ENCODE peak calls at places on chromosomes 13 and 19, in ten cellular contexts. One of them, this sample, is unnamed.
A peak's percentile ranks its signal among the peaks of the same experiment; 100 is the strongest.

GRCh38 chr19:17195106-17195505 is 20.1 kb upstream of the USE1 start:
- DNase-seq in naive B cell: no peak
- DNase-seq in LNCaP clone FGC: no peak
- DNase-seq in EL: no peak
- DNase-seq in cardiac fibroblast: no peak
- DNase-seq in GM03348: no peak
- DNase-seq in fibroblast of mammary gland: no peak
- DNase-seq in substantia nigra: no peak
- DNase-seq in cardiac muscle cell: no peak
- DNase-seq in activated CD4-positive, alpha-beta T cell treated with anti-CD3 and anti-CD28 coated beads, Interleukin-2, amount 10 ng/mL, durations not matched to agents 7 days and 5 days: no peak
- DNase-seq in this sample: no peak

GRCh38 chr19:1616875-1617274 is 11.6 kb upstream of the UQCR11 start:
- DNase-seq in naive B cell: no peak
- DNase-seq in LNCaP clone FGC: no peak
- DNase-seq in EL: no peak
- DNase-seq in cardiac fibroblast: no peak
- DNase-seq in GM03348: no peak
- DNase-seq in fibroblast of mammary gland: no peak
- DNase-seq in substantia nigra: no peak
- DNase-seq in cardiac muscle cell: no peak
- DNase-seq in activated CD4-positive, alpha-beta T cell treated with anti-CD3 and anti-CD28 coated beads, Interleukin-2, amount 10 ng/mL, durations not matched to agents 7 days and 5 days: no peak
- DNase-seq in this sample: no peak

GRCh38 chr19:31436121-31436776 is 87.0 kb upstream of the TSHZ3 start:
- DNase-seq in naive B cell: no peak
- DNase-seq in LNCaP clone FGC: no peak
- DNase-seq in EL: peak; percentile 13
- DNase-seq in cardiac fibroblast: peak; percentile 78
- DNase-seq in GM03348: peak; percentile 72
- DNase-seq in fibroblast of mammary gland: peak; percentile 38
- DNase-seq in substantia nigra: no peak
- DNase-seq in cardiac muscle cell: no peak
- DNase-seq in activated CD4-positive, alpha-beta T cell treated with anti-CD3 and anti-CD28 coated beads, Interleukin-2, amount 10 ng/mL, durations not matched to agents 7 days and 5 days: no peak
- DNase-seq in this sample: no peak

GRCh38 chr13:96652506-96652905 is 341.8 kb downstream of the OXGR1 start:
- DNase-seq in naive B cell: no peak
- DNase-seq in LNCaP clone FGC: no peak
- DNase-seq in EL: no peak
- DNase-seq in cardiac fibroblast: peak; percentile 82
- DNase-seq in GM03348: no peak
- DNase-seq in fibroblast of mammary gland: peak; percentile 67
- DNase-seq in substantia nigra: no peak
- DNase-seq in cardiac muscle cell: no peak
- DNase-seq in activated CD4-positive, alpha-beta T cell treated with anti-CD3 and anti-CD28 coated beads, Interleukin-2, amount 10 ng/mL, durations not matched to agents 7 days and 5 days: no peak
- DNase-seq in this sample: no peak

GRCh38 chr19:362154-362553 is 17.6 kb upstream of the MIER2 start:
- DNase-seq in naive B cell: no peak
- DNase-seq in LNCaP clone FGC: no peak
- DNase-seq in EL: no peak
- DNase-seq in cardiac fibroblast: no peak
- DNase-seq in GM03348: no peak
- DNase-seq in fibroblast of mammary gland: no peak
- DNase-seq in substantia nigra: no peak
- DNase-seq in cardiac muscle cell: no peak
- DNase-seq in activated CD4-positive, alpha-beta T cell treated with anti-CD3 and anti-CD28 coated beads, Interleukin-2, amount 10 ng/mL, durations not matched to agents 7 days and 5 days: no peak
- DNase-seq in this sample: no peak

GRCh38 chr13:107376393-107377085 is 808.6 kb upstream of the ARGLU1 start:
- DNase-seq in naive B cell: no peak
- DNase-seq in LNCaP clone FGC: no peak
- DNase-seq in EL: no peak
- DNase-seq in cardiac fibroblast: no peak
- DNase-seq in GM03348: no peak
- DNase-seq in fibroblast of mammary gland: no peak
- DNase-seq in substantia nigra: peak; percentile 2
- DNase-seq in cardiac muscle cell: no peak
- DNase-seq in activated CD4-positive, alpha-beta T cell treated with anti-CD3 and anti-CD28 coated beads, Interleukin-2, amount 10 ng/mL, durations not matched to agents 7 days and 5 days: no peak
- DNase-seq in this sample: no peak

GRCh38 chr13:107827840-107828549 is 387.3 kb downstream of the LIG4 start:
- DNase-seq in naive B cell: no peak
- DNase-seq in LNCaP clone FGC: no peak
- DNase-seq in EL: no peak
- DNase-seq in cardiac fibroblast: no peak
- DNase-seq in GM03348: no peak
- DNase-seq in fibroblast of mammary gland: no peak
- DNase-seq in substantia nigra: no peak
- DNase-seq in cardiac muscle cell: no peak
- DNase-seq in activated CD4-positive, alpha-beta T cell treated with anti-CD3 and anti-CD28 coated beads, Interleukin-2, amount 10 ng/mL, durations not matched to agents 7 days and 5 days: no peak
- DNase-seq in this sample: no peak

GRCh38 chr19:49983645-49984229 is 22.8 kb upstream of the SIGLEC11 start:
- DNase-seq in naive B cell: peak; percentile 55
- DNase-seq in LNCaP clone FGC: no peak
- DNase-seq in EL: peak; percentile 44
- DNase-seq in cardiac fibroblast: peak; percentile 48
- DNase-seq in GM03348: peak; percentile 73
- DNase-seq in fibroblast of mammary gland: peak; percentile 57
- DNase-seq in substantia nigra: peak; percentile 41
- DNase-seq in cardiac muscle cell: peak; percentile 73
- DNase-seq in activated CD4-positive, alpha-beta T cell treated with anti-CD3 and anti-CD28 coated beads, Interleukin-2, amount 10 ng/mL, durations not matched to agents 7 days and 5 days: peak; percentile 83
- DNase-seq in this sample: peak; percentile 58

GRCh38 chr19:13902993-13903555 is 2.8 kb downstream of the BRME1 start:
- DNase-seq in naive B cell: no peak
- DNase-seq in LNCaP clone FGC: no peak
- DNase-seq in EL: peak; percentile 12
- DNase-seq in cardiac fibroblast: peak; percentile 30
- DNase-seq in GM03348: no peak
- DNase-seq in fibroblast of mammary gland: peak; percentile 15
- DNase-seq in substantia nigra: no peak
- DNase-seq in cardiac muscle cell: no peak
- DNase-seq in activated CD4-positive, alpha-beta T cell treated with anti-CD3 and anti-CD28 coated beads, Interleukin-2, amount 10 ng/mL, durations not matched to agents 7 days and 5 days: no peak
- DNase-seq in this sample: no peak

GRCh38 chr19:18951721-18952281 is 10.8 kb upstream of the HOMER3 start:
- DNase-seq in naive B cell: no peak
- DNase-seq in LNCaP clone FGC: no peak
- DNase-seq in EL: peak; percentile 96
- DNase-seq in cardiac fibroblast: peak; percentile 81
- DNase-seq in GM03348: peak; percentile 32
- DNase-seq in fibroblast of mammary gland: peak; percentile 62
- DNase-seq in substantia nigra: no peak
- DNase-seq in cardiac muscle cell: no peak
- DNase-seq in activated CD4-positive, alpha-beta T cell treated with anti-CD3 and anti-CD28 coated beads, Interleukin-2, amount 10 ng/mL, durations not matched to agents 7 days and 5 days: no peak
- DNase-seq in this sample: no peak

GRCh38 chr13:99657848-99658265 is 156.6 kb downstream of the TM9SF2 start:
- DNase-seq in naive B cell: peak; percentile 13
- DNase-seq in LNCaP clone FGC: no peak
- DNase-seq in EL: no peak
- DNase-seq in cardiac fibroblast: peak; percentile 27
- DNase-seq in GM03348: peak; percentile 52
- DNase-seq in fibroblast of mammary gland: peak; percentile 29
- DNase-seq in substantia nigra: no peak
- DNase-seq in cardiac muscle cell: peak; percentile 32
- DNase-seq in activated CD4-positive, alpha-beta T cell treated with anti-CD3 and anti-CD28 coated beads, Interleukin-2, amount 10 ng/mL, durations not matched to agents 7 days and 5 days: no peak
- DNase-seq in this sample: no peak

GRCh38 chr13:113959198-113959597 is 14.7 kb downstream of the C13orf46 start:
- DNase-seq in naive B cell: no peak
- DNase-seq in LNCaP clone FGC: no peak
- DNase-seq in EL: no peak
- DNase-seq in cardiac fibroblast: peak; percentile 48
- DNase-seq in GM03348: no peak
- DNase-seq in fibroblast of mammary gland: peak; percentile 23
- DNase-seq in substantia nigra: no peak
- DNase-seq in cardiac muscle cell: no peak
- DNase-seq in activated CD4-positive, alpha-beta T cell treated with anti-CD3 and anti-CD28 coated beads, Interleukin-2, amount 10 ng/mL, durations not matched to agents 7 days and 5 days: no peak
- DNase-seq in this sample: no peak

GRCh38 chr13:99977912-99978780 is 3.4 kb upstream of the ZIC2 start:
- DNase-seq in naive B cell: no peak
- DNase-seq in LNCaP clone FGC: no peak
- DNase-seq in EL: no peak
- DNase-seq in cardiac fibroblast: no peak
- DNase-seq in GM03348: no peak
- DNase-seq in fibroblast of mammary gland: no peak
- DNase-seq in substantia nigra: no peak
- DNase-seq in cardiac muscle cell: peak; percentile 18
- DNase-seq in activated CD4-positive, alpha-beta T cell treated with anti-CD3 and anti-CD28 coated beads, Interleukin-2, amount 10 ng/mL, durations not matched to agents 7 days and 5 days: no peak
- DNase-seq in this sample: no peak

GRCh38 chr19:43555185-43555770 is 20.0 kb downstream of the XRCC1 start:
- DNase-seq in naive B cell: peak; percentile 74
- DNase-seq in LNCaP clone FGC: no peak
- DNase-seq in EL: peak; percentile 63
- DNase-seq in cardiac fibroblast: peak; percentile 79
- DNase-seq in GM03348: peak; percentile 83
- DNase-seq in fibroblast of mammary gland: peak; percentile 69
- DNase-seq in substantia nigra: peak; percentile 65
- DNase-seq in cardiac muscle cell: peak; percentile 71
- DNase-seq in activated CD4-positive, alpha-beta T cell treated with anti-CD3 and anti-CD28 coated beads, Interleukin-2, amount 10 ng/mL, durations not matched to agents 7 days and 5 days: peak; percentile 91
- DNase-seq in this sample: peak; percentile 62

GRCh38 chr19:33398361-33399060 is 25.0 kb downstream of the CEBPG start:
- DNase-seq in naive B cell: no peak
- DNase-seq in LNCaP clone FGC: no peak
- DNase-seq in EL: no peak
- DNase-seq in cardiac fibroblast: no peak
- DNase-seq in GM03348: no peak
- DNase-seq in fibroblast of mammary gland: no peak
- DNase-seq in substantia nigra: no peak
- DNase-seq in cardiac muscle cell: no peak
- DNase-seq in activated CD4-positive, alpha-beta T cell treated with anti-CD3 and anti-CD28 coated beads, Interleukin-2, amount 10 ng/mL, durations not matched to agents 7 days and 5 days: no peak
- DNase-seq in this sample: no peak

GRCh38 chr13:75636339-75637095 is 387 bp downstream of the LMO7 start:
- DNase-seq in naive B cell: peak; percentile 64
- DNase-seq in LNCaP clone FGC: no peak
- DNase-seq in EL: peak; percentile 61
- DNase-seq in cardiac fibroblast: peak; percentile 56
- DNase-seq in GM03348: peak; percentile 74
- DNase-seq in fibroblast of mammary gland: no peak
- DNase-seq in substantia nigra: peak; percentile 12
- DNase-seq in cardiac muscle cell: peak; percentile 10
- DNase-seq in activated CD4-positive, alpha-beta T cell treated with anti-CD3 and anti-CD28 coated beads, Interleukin-2, amount 10 ng/mL, durations not matched to agents 7 days and 5 days: peak; percentile 47
- DNase-seq in this sample: peak; percentile 18

GRCh38 chr13:79987323-79987722 is 353.6 kb downstream of the SPRY2 start:
- DNase-seq in naive B cell: no peak
- DNase-seq in LNCaP clone FGC: no peak
- DNase-seq in EL: no peak
- DNase-seq in cardiac fibroblast: peak; percentile 79
- DNase-seq in GM03348: no peak
- DNase-seq in fibroblast of mammary gland: peak; percentile 69
- DNase-seq in substantia nigra: no peak
- DNase-seq in cardiac muscle cell: no peak
- DNase-seq in activated CD4-positive, alpha-beta T cell treated with anti-CD3 and anti-CD28 coated beads, Interleukin-2, amount 10 ng/mL, durations not matched to agents 7 days and 5 days: no peak
- DNase-seq in this sample: no peak

This sample was measured in HepG2.